ENCODE peak calls at places on chromosome 10, in ten cellular contexts. A is AG10803; H is stimulated activated CD4-positive, alpha-beta T cell treated with anti-CD3 and anti-CD28 coated beads, Interleukin-1b, Interleukin-23, amount 100 ng/mL, for 1 hour; B is NCI-H510A treated with DMSO at 0.1 percent for 48 hours; O is fibroblast of the conjunctiva; T is B cell; M is Caco-2; R is activated T-cell treated with anti-CD3 and anti-CD28 coated beads for 1 hour; S is NCI-H1105; F is fibroblast of pulmonary artery. W is an unnamed sample.

GRCh38 chr10:86500846-86501245 is 20.7 kb downstream of the WAPL start:
- DNase-seq in B (no peak), M (no peak), A (peak), F (peak), H (no peak), R (no peak), T (no peak), O (no peak), S (no peak), W (no peak)

GRCh38 chr10:6232846-6233724 is 30.4 kb downstream of the PFKFB3 start:
- DNase-seq in H (no peak), T (peak), O (no peak), B (no peak), A (no peak), S (no peak), R (no peak), F (no peak), M (no peak), W (peak)

GRCh38 chr10:43808136-43808535 is 159.5 kb upstream of the ZNF32 start:
- DNase-seq in H (no peak), O (no peak), A (no peak), B (no peak), T (no peak), R (no peak), M (no peak), F (no peak), S (no peak), W (no peak)

GRCh38 chr10:16436367-16436757 is 448 bp upstream of the PTER start:
- DNase-seq in T (no peak), A (peak), H (no peak), O (no peak), R (no peak), B (peak), S (no peak), F (peak), M (no peak), W (no peak)

GRCh38 chr10:76119515-76119914 is 688.1 kb downstream of the LRMDA start:
- DNase-seq in M (no peak), O (peak), S (no peak), H (no peak), F (peak), A (peak), R (no peak), B (no peak), T (no peak), W (no peak)

GRCh38 chr10:50576245-50576815 is 47.4 kb downstream of the SGMS1 start:
- DNase-seq in S (no peak), M (no peak), B (no peak), A (peak), O (no peak), F (peak), H (no peak), R (no peak), T (no peak), W (peak)

GRCh38 chr10:61628199-61628874 is 34.4 kb upstream of the CABCOCO1 start:
- DNase-seq in B (no peak), O (no peak), F (peak), S (no peak), A (peak), T (no peak), H (no peak), R (no peak), M (no peak), W (no peak)

GRCh38 chr10:71268247-71268691 is 50.8 kb upstream of the SLC29A3 start:
- DNase-seq in M (no peak), T (no peak), R (no peak), O (peak), S (no peak), A (peak), F (peak), H (no peak), B (peak), W (peak)

GRCh38 chr10:70836319-70836718 is 20.6 kb downstream of the SGPL1 start:
- DNase-seq in A (no peak), F (no peak), S (no peak), M (no peak), O (no peak), R (no peak), T (no peak), B (no peak), H (no peak), W (no peak)